ENCODE peak calls at places on chromosomes 12 and 14, in six cellular contexts. A is fibroblast of the aortic adventitia, V is SK-N-SH, G is K562, M is ovary, F is upper lobe of right lung. D is an unnamed sample.

GRCh38 chr12:57816001-57816854 is 2.3 kb downstream of the AVIL start:
- DNase-seq in A (no peak), V (peak; percentile 67), G (no peak), M (no peak), F (peak; percentile 54), D (peak; percentile 42)

GRCh38 chr12:5487971-5488955 is 56.4 kb downstream of the NTF3 start:
- DNase-seq in A (no peak), V (no peak), G (no peak), M (no peak), F (no peak), D (no peak)

GRCh38 chr14:97771340-97772045 is 974.3 kb downstream of the VRK1 start:
- DNase-seq in A (peak; percentile 35), V (no peak), G (no peak), M (no peak), F (no peak), D (no peak)

GRCh38 chr12:6234214-6234613 is 34.0 kb downstream of the CD9 start:
- DNase-seq in A (peak; percentile 51), V (no peak), G (no peak), M (no peak), F (no peak), D (no peak)

GRCh38 chr12:96907681-96908163 is 665 bp downstream of the NEDD1 start:
- DNase-seq in A (peak; percentile 40), V (peak; percentile 42), G (peak; percentile 30), M (peak; percentile 19), F (no peak), D (peak; percentile 18)

GRCh38 chr12:30796508-30796780 is 41.7 kb upstream of the CAPRIN2 start:
- DNase-seq in A (peak; percentile 73), V (no peak), G (peak; percentile 36), M (peak; percentile 48), F (no peak), D (peak; percentile 22)

GRCh38 chr12:54593135-54593534 is 4.7 kb upstream of the PPP1R1A start:
- DNase-seq in A (no peak), V (no peak), G (no peak), M (no peak), F (no peak), D (no peak)

GRCh38 chr12:6074394-6074793 is 50.1 kb downstream of the VWF start:
- DNase-seq in A (no peak), V (no peak), G (no peak), M (no peak), F (no peak), D (no peak)

GRCh38 chr12:89552376-89552775 is 26.5 kb upstream of the POC1B start:
- DNase-seq in A (no peak), V (no peak), G (no peak), M (no peak), F (no peak), D (no peak)

GRCh38 chr12:53958128-53958527 is 3.4 kb downstream of the HOXC12 start:
- DNase-seq in A (no peak), V (no peak), G (no peak), M (no peak), F (no peak), D (no peak)

GRCh38 chr14:22296722-22297121 is 292.3 kb downstream of the DAD1 start:
- DNase-seq in A (peak; percentile 57), V (no peak), G (no peak), M (no peak), F (no peak), D (no peak)

GRCh38 chr12:96063046-96063445 is 27.7 kb upstream of the LTA4H start:
- DNase-seq in A (peak; percentile 40), V (peak; percentile 37), G (no peak), M (no peak), F (no peak), D (peak; percentile 28)

GRCh38 chr14:22657861-22658260 is 13.7 kb upstream of the OR6J1 start:
- DNase-seq in A (peak; percentile 83), V (no peak), G (peak; percentile 27), M (no peak), F (no peak), D (no peak)

GRCh38 chr14:47332099-47332498 is 343.3 kb downstream of the MDGA2 start:
- DNase-seq in A (no peak), V (no peak), G (no peak), M (no peak), F (no peak), D (no peak)

GRCh38 chr14:45742187-45742586 is 489.2 kb upstream of the MIS18BP1 start:
- DNase-seq in A (no peak), V (no peak), G (no peak), M (no peak), F (no peak), D (no peak)

GRCh38 chr14:20295067-20295466 is 10.7 kb downstream of the TTC5 start:
- DNase-seq in A (no peak), V (no peak), G (no peak), M (no peak), F (no peak), D (no peak)

GRCh38 chr12:117878598-117878997 is 90.2 kb downstream of the KSR2 start:
- DNase-seq in A (no peak), V (no peak), G (no peak), M (no peak), F (no peak), D (no peak)

DNA sequence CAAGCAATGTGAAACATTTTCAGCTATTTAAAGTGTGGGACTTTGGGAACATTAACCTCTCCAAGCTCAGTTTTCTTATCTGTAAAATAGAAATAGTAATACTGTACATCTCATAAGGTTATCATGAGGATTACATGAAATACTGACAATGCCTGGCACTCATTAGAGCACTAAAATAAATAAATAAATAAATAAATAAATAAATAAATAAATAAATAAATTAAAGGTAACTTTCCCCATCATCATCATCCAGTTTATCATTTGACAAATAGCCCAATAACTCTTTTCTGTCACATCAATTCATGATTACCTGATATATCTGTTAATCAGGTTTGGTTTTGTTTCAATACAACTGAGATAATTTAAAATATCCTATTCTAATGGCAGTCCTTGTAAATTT is 48.5 kb downstream of the EFCAB11 start:
- DNase-seq in A (no peak), V (no peak), G (no peak), M (no peak), F (no peak), D (no peak)
- TF ChIP-seq CTCF in A (no peak), V (no peak), G (no peak), M (no peak), F (no peak), D (no peak)

GRCh38 chr12:125206757-125207156 is 141.5 kb downstream of the AACS start:
- DNase-seq in A (no peak), V (no peak), G (no peak), M (no peak), F (no peak), D (no peak)

GRCh38 chr12:125202421-125202820 is 137.2 kb downstream of the AACS start:
- DNase-seq in A (no peak), V (no peak), G (no peak), M (no peak), F (no peak), D (no peak)

GRCh38 chr12:125201940-125202339 is 136.7 kb downstream of the AACS start:
- DNase-seq in A (no peak), V (no peak), G (peak; percentile 36), M (no peak), F (no peak), D (no peak)

GRCh38 chr12:125198647-125199046 is 133.4 kb downstream of the AACS start:
- DNase-seq in A (no peak), V (no peak), G (no peak), M (no peak), F (no peak), D (no peak)

GRCh38 chr12:125203145-125203765 is 138.0 kb downstream of the AACS start:
- DNase-seq in A (peak; percentile 20), V (no peak), G (peak; percentile 34), M (no peak), F (no peak), D (no peak)
- TF ChIP-seq CTCF in A (peak; percentile 64), V (peak; percentile 56), G (peak; percentile 45), M (no peak), F (peak; percentile 47), D (peak; percentile 63)

DNA sequence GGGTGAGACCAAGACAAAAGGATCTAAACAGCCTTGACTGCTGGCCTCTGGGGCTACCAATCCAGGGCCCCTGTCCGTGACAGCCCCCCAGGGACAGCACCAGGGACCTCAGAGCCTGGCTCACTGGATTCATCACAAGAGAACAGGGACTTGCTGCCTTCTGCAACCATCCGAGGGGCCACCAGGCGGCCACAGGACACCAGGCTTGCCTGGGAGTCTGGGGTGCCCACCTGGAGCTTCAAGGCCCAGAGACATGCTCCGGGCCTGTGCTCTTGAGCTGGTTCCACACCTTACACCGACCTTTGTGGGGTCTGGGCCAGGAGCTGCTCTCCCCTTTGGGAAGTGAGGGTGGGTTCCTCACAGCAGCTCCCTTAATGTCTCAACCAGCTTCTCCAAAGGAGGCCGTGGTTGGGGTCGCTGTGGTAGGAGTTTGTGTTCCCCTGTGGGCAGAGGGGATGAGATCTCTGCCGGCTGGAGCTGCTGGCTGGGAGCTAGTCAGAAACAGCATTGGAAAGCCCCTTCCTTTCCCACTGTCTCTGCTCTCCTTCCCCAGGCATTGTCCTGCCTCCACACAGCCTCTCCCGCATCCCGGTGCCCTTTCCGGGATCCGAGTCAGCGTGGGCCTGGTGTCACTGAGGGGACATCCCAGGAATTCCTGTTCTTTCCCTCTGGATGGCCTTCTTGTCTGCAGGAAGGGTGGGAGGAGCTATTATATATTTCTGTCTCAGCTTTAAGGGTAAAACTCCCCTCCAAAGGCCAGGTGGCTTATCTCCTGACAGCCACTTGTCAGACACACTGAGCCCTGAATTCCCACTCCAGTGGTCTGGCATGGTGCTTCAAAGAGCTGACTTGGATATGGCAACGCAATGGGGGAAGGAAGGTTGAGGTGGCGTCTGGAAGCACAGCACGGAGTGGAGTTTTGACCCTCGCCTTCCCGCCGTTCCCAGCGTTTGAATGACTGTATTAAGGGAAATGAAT is 5.1 kb upstream of the PAPLN start:
- DNase-seq in A (no peak), V (peak; percentile 42), G (peak; percentile 53), M (no peak), F (no peak), D (peak; percentile 53)
- TF ChIP-seq CTCF in A (peak; percentile 32), V (peak; percentile 31), G (peak; percentile 69), M (no peak), F (peak; percentile 10), D (peak; percentile 49)

DNA sequence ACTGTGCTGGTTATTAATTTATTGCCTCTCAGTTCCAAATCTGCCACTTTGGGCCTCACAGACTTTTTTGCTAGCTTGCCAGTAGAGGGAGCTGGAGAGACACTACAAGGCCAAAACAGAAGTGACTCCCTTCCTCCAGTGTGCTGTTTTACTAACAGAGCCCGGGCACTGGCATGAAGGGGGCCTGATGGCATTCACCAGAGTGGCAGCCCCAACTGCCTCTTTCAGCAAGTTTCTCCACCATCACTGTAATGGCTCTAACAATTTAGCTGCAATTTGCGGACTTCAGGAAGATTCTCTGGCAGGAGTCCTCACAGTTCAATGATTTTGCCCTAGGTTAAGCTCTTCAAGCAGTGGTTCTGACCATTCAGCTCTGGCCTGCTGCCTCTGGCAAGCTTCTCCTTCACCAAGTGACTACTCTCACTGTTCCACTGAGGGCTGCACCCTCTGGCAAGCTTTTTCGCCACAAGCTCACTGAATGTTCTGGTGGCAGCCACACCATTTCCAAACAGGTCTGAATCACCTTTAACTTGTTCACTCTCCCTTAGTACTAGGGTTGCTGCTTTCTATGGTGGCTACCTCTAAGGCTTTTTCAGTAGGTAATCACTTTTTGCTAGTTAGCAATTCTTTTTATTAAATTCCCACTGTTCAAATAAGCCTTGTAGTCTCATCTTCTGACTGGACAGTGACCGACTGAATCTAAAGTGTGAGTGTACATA is 104.9 kb downstream of the ZC3H14 start:
- DNase-seq in A (peak; percentile 83), V (peak; percentile 63), G (peak; percentile 49), M (peak; percentile 45), F (peak; percentile 51), D (peak; percentile 76)
- TF ChIP-seq CTCF in A (peak; percentile 92), V (peak; percentile 90), G (peak; percentile 70), M (peak; percentile 68), F (peak; percentile 81), D (peak; percentile 97)

GRCh38 chr14:77323571-77323970 is 2.7 kb downstream of the GSTZ1 start:
- DNase-seq in A (no peak), V (no peak), G (no peak), M (no peak), F (no peak), D (no peak)
- TF ChIP-seq CTCF in A (no peak), V (no peak), G (no peak), M (no peak), F (no peak), D (no peak)

D was measured in BE2C.